ENCODE peak calls at places on chromosomes 4 and X, in six cellular contexts. U is non-pigmented ciliary epithelial cell, V is sigmoid colon, R is C1 segment of cervical spinal cord, H is GM06990, M is EH. S is an unnamed sample.

GRCh38 chrX:7191681-7192110 is 43.7 kb upstream of the PUDP start:
- DNase-seq in U (no peak), V (no peak), R (no peak), H (peak), M (no peak), S (peak)

GRCh38 chr4:89109841-89110540 is 1.3 kb upstream of the TIGD2 start:
- DNase-seq in U (no peak), V (no peak), R (no peak), H (no peak), M (peak), S (peak)

GRCh38 chr4:160423879-160424451 is 1321.1 kb downstream of the RAPGEF2 start:
- DNase-seq in U (peak), V (no peak), R (no peak), H (no peak), M (no peak), S (no peak)

GRCh38 chrX:23048806-23049573 is 49.2 kb downstream of the DDX53 start:
- DNase-seq in U (no peak), V (no peak), R (no peak), H (no peak), M (no peak), S (no peak)

GRCh38 chrX:112820364-112821308 is 20.0 kb downstream of the AMOT start:
- DNase-seq in U (no peak), V (no peak), R (no peak), H (no peak), M (no peak), S (peak)

GRCh38 chr4:20074450-20074849 is 177.3 kb upstream of the SLIT2 start:
- DNase-seq in U (peak), V (no peak), R (no peak), H (no peak), M (peak), S (no peak)

GRCh38 chrX:20181563-20182329 is 40.1 kb upstream of the EIF1AX start:
- DNase-seq in U (no peak), V (no peak), R (no peak), H (no peak), M (no peak), S (no peak)

GRCh38 chr4:40307627-40308497 is 27.3 kb upstream of the CHRNA9 start:
- DNase-seq in U (no peak), V (peak), R (no peak), H (peak), M (no peak), S (no peak)

GRCh38 chrX:48676893-48677270 is 6.7 kb upstream of the WAS start:
- DNase-seq in U (no peak), V (peak), R (no peak), H (no peak), M (no peak), S (peak)

GRCh38 chrX:47625365-47625764 is 4.4 kb downstream of the CFP start:
- DNase-seq in U (no peak), V (no peak), R (no peak), H (no peak), M (no peak), S (no peak)

GRCh38 chrX:119398974-119399771 is at the start of gene SLC25A43:
- DNase-seq in U (no peak), V (peak), R (no peak), H (peak), M (peak), S (peak)

GRCh38 chr4:175705407-175705806 is 106.7 kb downstream of the GPM6A start:
- DNase-seq in U (peak), V (peak), R (peak), H (no peak), M (no peak), S (peak)

GRCh38 chrX:16807976-16808542 is 21.8 kb downstream of the TXLNG start:
- DNase-seq in U (no peak), V (no peak), R (no peak), H (no peak), M (peak), S (peak)

GRCh38 chr4:139416073-139416673 is 37.7 kb upstream of the RAB33B start:
- DNase-seq in U (peak), V (no peak), R (no peak), H (no peak), M (peak), S (peak)

GRCh38 chr4:99833766-99834165 is 17.1 kb downstream of the DAPP1 start:
- DNase-seq in U (no peak), V (no peak), R (no peak), H (no peak), M (no peak), S (no peak)

GRCh38 chrX:27085346-27085745 is 377.8 kb downstream of the PPP4R3C start:
- DNase-seq in U (no peak), V (no peak), R (no peak), H (no peak), M (no peak), S (no peak)

GRCh38 chrX:15515931-15516330 is 15.3 kb downstream of the BMX start:
- DNase-seq in U (no peak), V (no peak), R (no peak), H (no peak), M (no peak), S (no peak)

GRCh38 chrX:106726485-106727437 is at the start of gene RNF128:
- DNase-seq in U (no peak), V (no peak), R (no peak), H (no peak), M (peak), S (peak)

GRCh38 chr4:144531841-144532240 is 114.1 kb upstream of the HHIP start:
- DNase-seq in U (no peak), V (no peak), R (no peak), H (no peak), M (no peak), S (no peak)